ENCODE peak calls at places on chromosome 3, in nine cellular contexts. Y is A549, W is adrenal gland, T is sigmoid colon, A is HepG2, V is esophagus muscularis mucosa, Q is stomach, L is prostate gland, X is thyroid gland. M is an unnamed sample.

GRCh38 chr3:50194903-50195500 is 3.6 kb downstream of the GNAT1 start:
- DNase-seq in Q (no peak), Y (no peak), V (no peak), W (no peak), A (peak), L (no peak), T (no peak), X (no peak), M (no peak)

GRCh38 chr3:87801409-87801808 is 257.4 kb downstream of the CGGBP1 start:
- DNase-seq in Q (no peak), X (no peak), Y (no peak), W (no peak), V (no peak), A (no peak), T (no peak), L (no peak), M (no peak)

GRCh38 chr3:11651900-11652299 is 8.2 kb upstream of the VGLL4 start:
- DNase-seq in W (no peak), V (no peak), T (no peak), L (no peak), A (peak), X (no peak), Q (no peak), Y (peak), M (no peak)

GRCh38 chr3:4895848-4896247 is 83.4 kb upstream of the BHLHE40 start:
- DNase-seq in W (no peak), T (no peak), X (no peak), L (no peak), Q (no peak), A (no peak), V (no peak), Y (no peak), M (no peak)

GRCh38 chr3:172328282-172328681 is 120.0 kb downstream of the GHSR start:
- DNase-seq in Q (no peak), X (no peak), T (no peak), W (no peak), Y (no peak), V (no peak), A (no peak), L (no peak), M (no peak)

GRCh38 chr3:192467230-192468186 is 259.8 kb downstream of the FGF12 start:
- DNase-seq in V (no peak), Y (peak), Q (peak), A (peak), W (peak), T (no peak), L (peak), X (peak), M (no peak)

GRCh38 chr3:72679540-72680198 is 168.6 kb downstream of the SHQ1 start:
- DNase-seq in Q (no peak), T (no peak), A (no peak), L (no peak), X (no peak), Y (no peak), V (no peak), W (no peak), M (no peak)

GRCh38 chr3:13540332-13540995 is 8.5 kb upstream of the FBLN2 start:
- DNase-seq in Q (no peak), V (no peak), T (peak), W (no peak), Y (no peak), A (no peak), X (no peak), L (no peak), M (peak)

GRCh38 chr3:107598926-107599754 is 76.4 kb downstream of the BBX start:
- DNase-seq in T (peak), L (peak), Q (no peak), Y (peak), X (peak), V (no peak), A (peak), W (peak), M (peak)

GRCh38 chr3:39291903-39292329 is 12.1 kb upstream of the CX3CR1 start:
- DNase-seq in A (peak), T (peak), Q (peak), X (peak), V (peak), W (peak), Y (peak), L (peak), M (peak)

GRCh38 chr3:129684270-129684669 is 77.8 kb upstream of the PLXND1 start:
- DNase-seq in W (no peak), A (no peak), V (no peak), Q (no peak), T (no peak), X (no peak), L (no peak), Y (no peak), M (no peak)

GRCh38 chr3:109337393-109337792 is at the start of gene DPPA4:
- DNase-seq in Y (no peak), X (no peak), L (no peak), Q (no peak), A (no peak), T (no peak), W (no peak), V (no peak), M (no peak)

GRCh38 chr3:179991104-179991503 is 45.6 kb downstream of the PEX5L start:
- DNase-seq in X (no peak), A (no peak), L (no peak), Y (no peak), T (no peak), V (no peak), Q (no peak), W (no peak), M (no peak)

GRCh38 chr3:45084820-45085816 is 59.0 kb downstream of the CLEC3B start:
- DNase-seq in Q (no peak), Y (no peak), T (no peak), W (no peak), A (peak), X (no peak), L (no peak), V (no peak), M (no peak)

GRCh38 chr3:122730240-122730639 is 49.6 kb downstream of the PARP14 start:
- DNase-seq in W (no peak), X (no peak), L (no peak), A (no peak), Q (no peak), Y (no peak), V (no peak), T (no peak), M (no peak)

GRCh38 chr3:56989434-56990294 is 70.8 kb upstream of the SPATA12 start:
- DNase-seq in X (peak), Y (no peak), L (no peak), V (no peak), Q (peak), W (no peak), A (peak), T (peak), M (peak)
- TF ChIP-seq POLR2A in X (no peak), Y (no peak), L (no peak), V (no peak), Q (no peak), W (no peak), A (no peak), T (no peak), M (no peak)

GRCh38 chr3:46997453-46998091 is 18.1 kb downstream of the NBEAL2 start:
- DNase-seq in T (no peak), Q (no peak), W (no peak), L (no peak), A (no peak), V (no peak), X (no peak), Y (no peak), M (no peak)

GRCh38 chr3:46998852-46999515 is 19.5 kb downstream of the NBEAL2 start:
- DNase-seq in Q (no peak), Y (no peak), V (no peak), T (no peak), L (no peak), W (no peak), X (no peak), A (no peak), M (no peak)

GRCh38 chr3:46996689-46997452 is 17.4 kb downstream of the NBEAL2 start:
- DNase-seq in L (no peak), T (no peak), Y (no peak), A (no peak), Q (no peak), X (no peak), W (no peak), V (no peak), M (no peak)

GRCh38 chr3:46999516-47000197 is 20.2 kb downstream of the NBEAL2 start:
- DNase-seq in T (no peak), Y (no peak), X (no peak), L (no peak), W (no peak), A (no peak), V (no peak), Q (no peak), M (peak)

GRCh38 chr3:46998121-46998851 is 18.8 kb downstream of the NBEAL2 start:
- DNase-seq in Y (peak), W (peak), V (no peak), X (peak), L (peak), T (no peak), Q (peak), A (peak), M (peak)
- TF ChIP-seq POLR2A in Y (no peak), W (no peak), V (no peak), X (no peak), L (no peak), T (no peak), Q (no peak), A (no peak), M (no peak)

DNA sequence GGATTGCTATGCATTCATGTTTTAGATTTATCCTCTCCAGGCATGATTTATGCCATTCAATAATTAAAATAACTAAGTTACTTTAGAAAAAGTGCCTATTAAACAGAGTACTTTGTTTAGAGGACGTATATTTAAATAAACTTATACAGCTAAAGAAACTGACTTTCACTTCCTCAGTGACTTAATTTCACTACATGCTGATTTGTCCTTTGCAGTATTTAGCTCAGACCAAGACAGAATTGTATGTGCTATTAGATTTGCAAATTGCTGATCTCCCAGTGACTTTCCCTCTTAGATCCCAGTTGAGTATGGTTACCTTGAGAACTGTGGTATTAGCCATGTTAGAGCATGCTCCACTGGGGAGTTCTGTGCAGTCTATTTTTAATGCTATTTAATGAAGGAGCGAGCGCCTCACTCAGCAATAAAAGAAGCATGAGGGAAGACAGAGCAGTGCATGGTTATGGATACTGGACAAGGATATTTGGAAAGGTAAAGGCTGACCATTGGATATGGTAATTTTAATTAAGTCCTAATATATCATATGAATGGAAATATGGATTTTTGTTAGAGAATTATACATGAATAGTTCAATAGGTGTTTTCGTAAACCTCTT is 2.7 kb downstream of the ARPP21 start:
- DNase-seq in L (no peak), A (no peak), X (no peak), Y (no peak), W (no peak), Q (no peak), T (no peak), V (no peak), M (no peak)
- TF ChIP-seq POLR2A in L (no peak), A (no peak), X (no peak), Y (no peak), W (no peak), Q (no peak), T (no peak), V (no peak), M (no peak)

DNA sequence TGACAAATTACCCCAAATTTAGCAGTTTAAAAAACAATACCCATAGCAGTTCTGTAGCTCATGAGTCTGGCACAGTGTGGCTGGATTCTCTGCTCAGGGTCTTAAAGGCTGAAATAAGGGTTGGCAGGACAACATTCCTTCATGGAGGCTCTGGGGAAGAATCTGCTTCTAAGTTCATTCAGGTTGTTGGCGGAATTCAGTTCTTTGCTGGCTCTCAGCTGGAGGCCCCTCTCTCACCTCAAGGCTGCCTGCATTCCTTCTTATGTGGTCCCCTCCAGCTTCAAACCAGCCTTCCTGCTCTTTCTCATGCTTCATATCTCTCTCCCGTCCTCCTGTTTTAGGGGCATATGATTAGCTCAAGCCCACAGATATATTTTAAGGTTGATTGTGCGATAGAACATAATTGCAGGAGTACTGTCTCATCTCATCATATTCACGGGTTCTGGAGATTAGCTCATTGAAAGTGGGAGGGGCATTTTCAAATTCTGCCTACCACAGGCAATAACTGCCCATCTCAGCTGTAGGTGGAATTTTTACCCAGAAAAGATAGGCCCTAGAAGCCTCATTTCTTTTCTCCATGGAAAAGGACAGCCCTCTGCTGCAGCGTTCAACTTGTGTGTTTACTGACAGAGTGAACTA is 5.6 kb upstream of the ZBTB47 start:
- DNase-seq in W (no peak), A (no peak), Q (no peak), L (no peak), X (no peak), Y (no peak), V (no peak), T (no peak), M (no peak)
- TF ChIP-seq POLR2A in W (no peak), A (no peak), Q (no peak), L (no peak), X (no peak), Y (no peak), V (no peak), T (no peak), M (no peak)

M was measured in heart left ventricle.